ENCODE peak calls at places on chromosomes 11 and 22, in six cellular contexts. K is CD8-positive, alpha-beta memory T cell; W is aorta; P is tibial nerve; H is IMR-90; F is WERI-Rb-1. C is an unnamed sample.
A peak's percentile ranks its signal among the peaks of the same experiment; 100 is the strongest.

GRCh38 chr22:47354668-47355387 is 592.4 kb downstream of the TBC1D22A start:
- DNase-seq in P (no peak), W (peak; percentile 33), F (peak; percentile 77), H (no peak), K (no peak), C (no peak)

GRCh38 chr22:39913321-39913720 is 12.4 kb downstream of the GRAP2 start:
- DNase-seq in P (no peak), W (no peak), H (no peak), F (peak; percentile 74), K (no peak), C (no peak)

GRCh38 chr11:10318527-10318802 is 13.6 kb downstream of the ADM start:
- DNase-seq in P (no peak), F (no peak), H (no peak), W (no peak), K (no peak), C (no peak)

GRCh38 chr11:76639621-76640020 is 30.9 kb downstream of the LRRC32 start:
- DNase-seq in H (no peak), W (peak; percentile 47), P (no peak), F (no peak), K (no peak), C (no peak)

GRCh38 chr11:129364143-129364654 is 11.4 kb upstream of the BARX2 start:
- DNase-seq in W (peak; percentile 88), H (peak; percentile 82), F (peak; percentile 84), K (peak; percentile 70), P (no peak), C (peak; percentile 73)

GRCh38 chr11:19984048-19984742 is 176.1 kb downstream of the DBX1 start:
- DNase-seq in W (no peak), K (no peak), P (no peak), F (no peak), H (no peak), C (no peak)

GRCh38 chr11:118061401-118062125 is 15.3 kb upstream of the TMPRSS4 start:
- DNase-seq in P (no peak), K (no peak), W (peak; percentile 44), F (no peak), H (no peak), C (no peak)

GRCh38 chr11:117970400-117971024 is 15.7 kb upstream of the IL10RA start:
- DNase-seq in K (no peak), H (no peak), P (no peak), W (no peak), F (no peak), C (no peak)

DNA sequence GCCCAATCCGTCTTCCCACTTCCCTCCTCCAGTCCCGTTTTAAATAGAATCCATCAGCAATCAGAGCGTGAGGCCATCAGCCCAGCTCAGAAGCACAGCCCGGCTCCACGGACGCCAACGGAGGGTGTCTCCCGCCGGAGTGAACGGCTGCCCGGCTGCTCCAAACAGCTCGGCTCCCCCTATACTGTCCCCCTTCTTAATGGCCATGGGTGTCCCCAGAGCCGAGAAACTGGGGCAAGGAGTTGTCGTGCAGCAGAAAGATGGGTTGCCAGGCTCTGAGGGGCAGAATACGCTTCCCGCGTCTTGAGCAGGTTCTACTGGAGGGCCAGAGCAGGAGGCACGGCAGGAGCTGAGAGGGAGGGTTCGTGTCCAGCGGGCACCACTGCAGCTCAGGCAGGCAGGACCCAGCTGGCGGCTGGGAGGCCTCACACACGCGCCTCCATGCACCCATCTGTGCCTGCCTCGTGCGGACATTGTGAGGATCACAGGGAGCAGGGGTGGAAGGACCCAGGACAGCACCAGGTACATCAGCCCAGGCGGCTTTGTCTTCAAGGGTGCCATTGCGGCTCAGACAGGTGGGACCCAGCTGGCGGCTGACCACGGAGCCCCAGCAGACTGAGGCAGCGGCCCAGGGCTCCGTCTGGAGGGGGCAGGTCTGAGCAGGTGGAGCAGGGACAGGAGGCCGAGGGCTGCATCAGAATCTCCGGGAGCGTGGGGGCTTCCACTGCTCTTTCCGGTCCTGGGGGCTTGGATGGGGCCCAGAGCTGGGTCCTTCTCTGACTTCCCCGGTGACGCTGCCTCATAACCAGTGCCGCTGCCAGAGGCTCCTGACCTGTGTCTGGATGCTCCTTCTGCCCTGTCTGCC is 882.7 kb downstream of the BRD1 start:
- DNase-seq in P (no peak), H (no peak), W (peak; percentile 67), K (no peak), F (no peak), C (peak; percentile 7)
- H3K9me3 ChIP-seq in P (no peaks in the 10 kb centered on the region), H (peaks cover 49% of the 10 kb centered on the region), W (no peaks in the 10 kb centered on the region), K (no peaks in the 10 kb centered on the region), F (no peaks in the 10 kb centered on the region), C (no peaks in the 10 kb centered on the region)

GRCh38 chr11:99693941-99694492 is 673.3 kb downstream of the CNTN5 start:
- DNase-seq in K (no peak), H (peak; percentile 94), W (no peak), P (no peak), F (no peak), C (no peak)
- H3K27ac ChIP-seq in K (no peak overlapping the region), H (peak overlapping the region; percentile 81), W (no peak overlapping the region), P (no peak overlapping the region), F (no peak overlapping the region), C (no peak overlapping the region)

DNA sequence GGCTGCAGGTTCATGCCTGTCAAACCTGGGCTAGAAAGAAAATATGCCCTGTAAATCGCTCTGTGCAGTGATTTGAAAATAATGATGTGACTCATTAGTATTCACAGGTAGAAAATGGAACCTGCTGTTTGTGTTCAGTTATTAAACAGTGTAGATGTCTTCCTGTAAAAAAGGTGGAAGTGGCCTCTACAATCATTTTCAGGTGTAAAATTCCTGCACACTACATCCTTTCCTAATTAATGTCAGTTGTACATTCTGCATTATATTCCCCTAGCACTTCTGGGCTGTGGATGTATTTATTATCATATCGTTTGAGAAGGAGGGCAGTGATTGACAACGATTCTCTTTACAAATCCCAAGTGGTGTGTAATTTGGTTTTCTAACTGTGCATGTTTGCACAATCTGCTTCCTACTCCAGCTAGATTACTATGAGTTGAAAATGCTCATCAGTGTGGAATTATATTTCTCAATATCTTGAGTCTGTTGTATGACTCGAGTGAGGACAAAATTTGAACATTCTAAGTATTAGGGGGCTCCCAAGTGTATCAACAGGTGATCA is 454.0 kb upstream of the DDI1 start:
- DNase-seq in K (no peak), F (no peak), H (peak; percentile 39), P (no peak), W (no peak), C (no peak)
- H3K36me3 ChIP-seq in K (no peaks in the 10 kb centered on the region), F (no peaks in the 10 kb centered on the region), H (no peaks in the 10 kb centered on the region), P (no peaks in the 10 kb centered on the region), W (no peaks in the 10 kb centered on the region), C (no peaks in the 10 kb centered on the region)

GRCh38 chr11:120221115-120221752 is 10.4 kb downstream of the OAF start:
- DNase-seq in K (no peak), P (no peak), W (no peak), F (no peak), H (no peak), C (no peak)
- H3K9me3 ChIP-seq in K (no peaks in the 10 kb centered on the region), P (no peaks in the 10 kb centered on the region), W (no peaks in the 10 kb centered on the region), F (no peaks in the 10 kb centered on the region), H (no peaks in the 10 kb centered on the region), C (no peaks in the 10 kb centered on the region)

DNA sequence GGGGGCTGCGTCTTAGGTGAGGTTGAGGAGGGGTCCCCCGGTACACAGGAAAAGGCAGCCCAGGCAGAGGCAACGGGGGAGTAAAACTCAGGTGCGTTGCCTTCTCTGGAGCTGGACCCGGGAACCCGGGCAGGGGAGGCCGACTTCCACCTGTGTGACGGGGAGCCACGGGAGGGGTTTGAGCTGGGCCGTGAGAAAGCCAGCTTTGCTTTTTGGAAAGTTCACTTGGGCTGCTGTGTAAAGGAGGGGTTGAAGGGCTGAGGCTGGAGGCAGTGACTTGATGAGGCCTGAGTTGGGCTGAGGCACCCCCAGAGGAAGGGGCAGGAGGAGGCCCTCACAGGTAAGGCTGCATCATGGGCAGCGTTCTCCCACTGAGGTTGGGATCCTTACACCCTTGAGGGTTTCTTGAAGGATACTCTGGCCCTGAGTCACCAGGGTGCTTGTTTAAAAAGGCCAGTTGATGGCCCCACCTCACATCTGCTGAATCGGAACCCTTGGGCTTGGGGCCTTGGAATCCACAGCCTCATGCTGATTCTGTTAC is 47.2 kb downstream of the CHRDL2 start:
- DNase-seq in H (peak; percentile 71), W (peak; percentile 74), K (no peak), P (no peak), F (no peak), C (peak; percentile 61)
- H3K27ac ChIP-seq in H (no peak overlapping the region), W (no peak overlapping the region), K (no peak overlapping the region), P (peak overlapping the region; percentile 80), F (no peak overlapping the region), C (peak overlapping the region; percentile 62)

DNA sequence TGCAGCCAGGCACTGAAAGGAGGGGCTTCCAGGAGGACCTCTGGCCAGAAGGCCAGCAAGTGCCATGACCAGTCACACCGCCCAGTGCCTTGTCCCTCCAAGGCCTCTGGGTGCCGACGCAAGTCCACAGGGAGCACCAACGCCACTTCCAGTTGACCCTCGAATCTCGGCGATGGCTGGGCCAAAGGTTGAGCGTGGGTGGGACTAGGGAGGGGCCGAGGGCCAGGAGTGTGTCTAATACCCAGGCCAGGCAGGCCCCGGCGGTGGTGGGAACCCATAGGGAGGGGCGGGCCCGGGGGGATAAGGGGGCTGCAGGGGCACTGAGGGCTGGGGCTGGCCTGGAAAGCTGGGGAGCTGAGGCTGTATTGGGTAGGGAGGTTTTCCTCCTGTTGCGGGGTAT is 29.3 kb downstream of the CD5 start:
- DNase-seq in H (no peak), F (no peak), K (no peak), W (no peak), P (no peak), C (no peak)
- H3K36me3 ChIP-seq in H (peaks cover 16% of the 10 kb centered on the region), F (peaks cover 29% of the 10 kb centered on the region), K (peaks cover 8% of the 10 kb centered on the region), W (no peaks in the 10 kb centered on the region), P (no peaks in the 10 kb centered on the region), C (no peaks in the 10 kb centered on the region)

DNA sequence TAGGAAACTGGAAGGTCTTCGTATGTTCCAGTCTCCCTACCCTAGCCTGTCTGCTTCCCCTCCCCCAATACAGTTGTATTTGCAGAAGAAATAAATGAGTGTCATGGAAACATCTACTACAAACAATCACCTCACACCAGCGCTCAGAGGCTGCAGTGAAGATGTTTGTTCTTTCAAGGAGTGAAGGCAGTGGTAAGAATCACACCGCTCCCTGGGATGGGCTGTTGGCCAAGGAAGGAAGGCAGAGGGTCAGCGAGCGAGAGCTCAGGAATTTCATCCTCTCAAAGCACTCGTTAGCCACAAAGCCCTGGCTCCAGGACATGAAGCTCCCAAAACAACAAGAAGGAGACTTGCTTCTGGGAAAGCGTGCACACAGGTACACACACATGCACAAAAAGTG is 1.2 kb upstream of the IGSF9B start:
- DNase-seq in W (no peak), P (no peak), F (no peak), H (no peak), K (no peak), C (no peak)
- H3K9me3 ChIP-seq in W (no peaks in the 10 kb centered on the region), P (no peaks in the 10 kb centered on the region), F (no peaks in the 10 kb centered on the region), H (no peaks in the 10 kb centered on the region), K (no peaks in the 10 kb centered on the region), C (no peaks in the 10 kb centered on the region)

DNA sequence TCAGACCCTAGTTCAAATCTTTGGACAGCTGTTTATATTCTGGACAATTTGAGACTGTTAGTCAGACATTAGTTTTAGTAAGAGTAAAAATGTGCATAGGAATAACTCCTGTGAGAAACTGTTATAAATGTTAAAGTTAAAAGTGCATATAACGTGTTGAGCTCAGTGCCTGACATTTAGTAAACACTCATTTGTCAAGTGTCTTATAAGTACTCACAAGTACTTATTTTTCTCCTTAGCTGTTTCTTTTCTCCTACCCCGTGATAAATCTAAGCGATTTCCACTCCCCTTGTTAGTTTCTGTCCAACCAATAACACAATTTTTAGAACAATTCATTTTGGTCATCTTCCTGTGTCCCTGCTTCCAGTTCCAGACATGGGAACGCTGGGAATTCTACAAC is 59.3 kb downstream of the LRRC4C start:
- DNase-seq in K (no peak), H (no peak), F (no peak), W (no peak), P (no peak), C (no peak)
- H3K27ac ChIP-seq in K (no peak overlapping the region), H (no peak overlapping the region), F (no peak overlapping the region), W (no peak overlapping the region), P (no peak overlapping the region), C (no peak overlapping the region)